ENCODE peak calls at places on chromosome 19, in seven cellular contexts. Y, G, Q, O, C, I and K are unnamed samples. For H3K36me3, the result is how much of the 10 kb centered on the place peaks cover.

GRCh38 chr19:41882568-41883462 is at the start of gene ARHGEF1:
- DNase-seq in G (no peak), C (peak), Y (peak), Q (no peak), O (peak), I (peak), K (peak)

GRCh38 chr19:47523473-47523872 is 8.6 kb upstream of the NAPA start:
- DNase-seq in Y (peak), Q (no peak), G (no peak), O (no peak), I (no peak), C (no peak), K (no peak)

GRCh38 chr19:29878973-29879654 is 62.9 kb upstream of the URI1 start:
- DNase-seq in Q (no peak), I (peak), C (peak), G (peak), Y (no peak), O (no peak), K (no peak)

GRCh38 chr19:13057744-13058143 is 44.9 kb downstream of the LYL1 start:
- DNase-seq in I (no peak), G (peak), O (no peak), Q (no peak), C (no peak), Y (no peak), K (no peak)

GRCh38 chr19:4891066-4891465 is 11.6 kb downstream of the ARRDC5 start:
- DNase-seq in Y (no peak), O (no peak), C (no peak), G (no peak), I (no peak), Q (no peak), K (no peak)

GRCh38 chr19:13089139-13089856 is 13.4 kb downstream of the LYL1 start:
- DNase-seq in Q (no peak), G (no peak), O (no peak), C (peak), I (peak), Y (no peak), K (no peak)

GRCh38 chr19:7864719-7865074 is 9.5 kb downstream of the PRR36 start:
- DNase-seq in Q (no peak), Y (no peak), I (no peak), O (no peak), G (no peak), C (no peak), K (no peak)

GRCh38 chr19:17281391-17282304 is at the start of gene ANKLE1:
- DNase-seq in G (no peak), I (peak), O (no peak), C (peak), Y (no peak), Q (no peak), K (peak)

GRCh38 chr19:13842294-13843103 is 34.4 kb upstream of the NANOS3 start:
- DNase-seq in Q (no peak), G (peak), O (peak), C (peak), Y (peak), I (peak), K (peak)

GRCh38 chr19:2609389-2610116 is 92.9 kb downstream of the GNG7 start:
- DNase-seq in O (no peak), Q (no peak), G (no peak), C (no peak), Y (no peak), I (no peak), K (no peak)

GRCh38 chr19:42255766-42256750 is 1.1 kb upstream of the ERF start:
- DNase-seq in I (peak), G (peak), O (no peak), Q (no peak), C (peak), Y (peak), K (peak)

GRCh38 chr19:44746946-44747738 is 1.4 kb upstream of the BCL3 start:
- DNase-seq in G (peak), Q (peak), O (peak), I (peak), Y (peak), C (peak), K (peak)

GRCh38 chr19:31349160-31349881 is at the start of gene TSHZ3:
- DNase-seq in I (peak), C (peak), O (peak), Y (peak), Q (no peak), G (peak), K (peak)

GRCh38 chr19:54294539-54294938 is 13.6 kb upstream of the LILRB2 start:
- DNase-seq in O (no peak), G (no peak), C (no peak), I (no peak), Y (no peak), Q (no peak), K (no peak)

GRCh38 chr19:22515435-22515834 is 93.3 kb upstream of the ZNF98 start:
- DNase-seq in O (no peak), G (no peak), Y (no peak), Q (no peak), C (no peak), I (no peak), K (no peak)

GRCh38 chr19:33212773-33213172 is 12.9 kb downstream of the SLC7A10 start:
- DNase-seq in I (no peak), C (no peak), Q (no peak), Y (no peak), G (no peak), O (no peak), K (no peak)

GRCh38 chr19:53980553-53981407 is 10.7 kb upstream of the CACNG6 start:
- DNase-seq in Q (no peak), O (no peak), I (peak), G (peak), C (peak), Y (no peak), K (peak)

GRCh38 chr19:37594982-37595382 is 306 bp downstream of the ZNF540 start:
- DNase-seq in G (peak), O (peak), Q (peak), Y (peak), C (no peak), I (no peak), K (peak)

GRCh38 chr19:47716270-47716937 is 3.2 kb downstream of the EHD2 start:
- DNase-seq in I (no peak), G (no peak), O (no peak), Q (no peak), C (no peak), Y (no peak), K (no peak)

GRCh38 chr19:36225219-36225892 is 10.4 kb downstream of the ZNF146 start:
- DNase-seq in O (no peak), I (no peak), C (no peak), G (peak), Q (no peak), Y (no peak), K (no peak)

GRCh38 chr19:32606289-32606688 is 25.3 kb downstream of the PDCD5 start:
- DNase-seq in C (no peak), Y (no peak), Q (no peak), G (no peak), I (no peak), O (no peak), K (no peak)

GRCh38 chr19:6274756-6275155 is 5.0 kb downstream of the MLLT1 start:
- DNase-seq in O (no peak), I (no peak), G (no peak), Q (no peak), C (no peak), Y (no peak), K (no peak)
- TF ChIP-seq CTCF in O (no peak), I (no peak), G (no peak), Q (no peak), C (no peak), Y (no peak), K (no peak)

GRCh38 chr19:19461306-19461670 is 54.1 kb downstream of the TSSK6 start:
- DNase-seq in G (no peak), I (no peak), Q (no peak), C (no peak), Y (no peak), O (no peak), K (peak)

GRCh38 chr19:19464339-19465098 is 50.8 kb downstream of the TSSK6 start:
- DNase-seq in Q (no peak), C (peak), Y (no peak), I (peak), O (peak), G (peak), K (no peak)

GRCh38 chr19:19465436-19466070 is 49.8 kb downstream of the TSSK6 start:
- DNase-seq in Q (no peak), O (peak), I (no peak), C (no peak), G (no peak), Y (no peak), K (no peak)

GRCh38 chr19:19461671-19462622 is 53.4 kb downstream of the TSSK6 start:
- DNase-seq in O (peak), Q (no peak), G (no peak), Y (peak), C (peak), I (peak), K (peak)

GRCh38 chr19:19463348-19464117 is 51.8 kb downstream of the TSSK6 start:
- DNase-seq in G (peak), Y (no peak), O (peak), I (no peak), C (no peak), Q (no peak), K (no peak)
- H3K4me3 ChIP-seq in G (no peak), Y (no peak), O (no peak), I (no peak), C (no peak), Q (peak), K (no peak)

GRCh38 chr19:35024095-35024494 is 6.2 kb upstream of the SCN1B start:
- DNase-seq in Y (no peak), I (no peak), Q (no peak), C (no peak), G (no peak), O (no peak), K (no peak)
- H3K36me3 ChIP-seq in Y (half or more), I (half or more), Q (under half), C (under half), G (half or more), O (under half), K (under half)

DNA sequence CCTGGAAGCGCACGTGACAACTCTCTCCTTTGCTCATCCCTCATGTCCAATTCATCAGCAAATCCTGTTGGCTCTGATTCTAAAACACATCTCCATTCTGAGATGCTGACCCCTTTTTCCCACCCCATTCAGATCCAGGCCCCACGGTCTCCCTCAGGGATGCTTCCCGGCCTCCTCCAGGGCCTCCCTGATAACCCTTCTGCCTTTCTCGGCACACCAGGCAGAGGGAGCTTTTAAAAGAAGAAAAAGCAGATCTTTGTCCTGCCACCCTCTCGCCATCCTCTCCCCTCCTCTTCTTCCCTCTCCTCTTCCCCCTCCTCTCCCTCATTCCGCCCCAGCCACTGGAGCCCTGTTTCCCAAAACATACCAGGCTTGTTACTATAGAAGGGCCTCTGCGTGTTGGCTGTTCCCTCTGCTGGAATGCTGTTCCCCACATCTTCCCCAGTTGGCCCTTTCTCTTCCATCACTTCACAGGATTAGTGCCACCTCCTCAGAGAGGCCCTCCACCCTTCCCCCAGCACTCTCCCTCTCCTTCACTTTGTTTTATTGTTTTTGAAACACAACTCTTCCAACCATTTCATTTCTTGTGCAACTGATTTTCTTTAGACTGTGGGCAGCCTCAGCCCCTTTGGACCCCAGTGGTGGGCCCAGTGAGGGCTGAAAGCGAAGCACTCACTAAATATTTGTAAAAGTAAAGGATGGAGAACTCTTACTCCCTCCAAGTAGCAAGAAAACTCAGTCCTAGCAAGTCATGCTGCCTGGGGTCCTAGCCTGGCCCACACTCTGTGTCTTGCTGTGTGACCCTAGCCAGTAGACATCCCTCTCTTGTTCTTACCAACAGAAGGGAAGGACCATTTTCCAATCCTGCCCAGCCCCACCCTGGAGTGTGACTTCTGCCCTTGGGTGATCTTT is 2.5 kb upstream of the CRLF1 start:
- DNase-seq in O (no peak), Y (no peak), G (no peak), I (no peak), Q (no peak), C (no peak), K (no peak)
- TF ChIP-seq CTCF in O (no peak), Y (no peak), G (no peak), I (no peak), Q (no peak), C (no peak), K (no peak)

GRCh38 chr19:40035996-40036395 is 20.0 kb downstream of the ZNF780B start:
- DNase-seq in Y (no peak), C (no peak), G (peak), I (no peak), Q (no peak), O (no peak), K (no peak)
- H3K4me3 ChIP-seq in Y (no peak), C (no peak), G (no peak), I (peak), Q (no peak), O (no peak), K (no peak)

DNA sequence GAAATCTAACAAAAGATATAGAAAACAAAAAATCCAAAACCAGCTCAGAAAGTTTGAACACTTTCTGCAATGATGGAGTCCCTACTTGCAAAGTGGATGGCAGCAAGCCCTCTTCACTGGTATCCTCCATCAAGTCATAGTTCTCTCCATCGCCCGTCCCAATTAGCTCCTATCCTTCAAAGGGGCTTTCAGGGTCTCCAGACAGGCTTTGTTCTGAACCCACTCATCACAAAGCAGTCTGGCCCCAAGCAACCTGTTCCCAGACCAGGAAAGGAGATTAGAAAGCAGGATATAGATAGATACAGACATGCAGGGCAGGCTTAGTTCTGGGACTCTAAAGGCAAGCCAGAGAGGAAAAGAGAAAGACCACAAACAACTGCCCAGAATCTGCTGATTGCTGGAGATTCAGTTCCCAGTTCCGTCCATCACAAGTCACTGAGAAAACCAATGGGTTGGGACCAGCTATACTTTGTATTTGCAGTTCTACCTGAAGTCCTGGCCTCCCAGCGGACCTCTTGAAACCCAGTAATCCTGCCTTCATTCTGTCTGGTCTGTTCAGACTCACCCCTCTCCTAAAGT is 47.2 kb upstream of the EPHX3 start:
- DNase-seq in Y (no peak), C (peak), Q (no peak), G (no peak), I (no peak), O (no peak), K (no peak)
- H3K36me3 ChIP-seq in Y (under half), C (under half), Q (under half), G (under half), I (under half), O (under half), K (under half)

DNA sequence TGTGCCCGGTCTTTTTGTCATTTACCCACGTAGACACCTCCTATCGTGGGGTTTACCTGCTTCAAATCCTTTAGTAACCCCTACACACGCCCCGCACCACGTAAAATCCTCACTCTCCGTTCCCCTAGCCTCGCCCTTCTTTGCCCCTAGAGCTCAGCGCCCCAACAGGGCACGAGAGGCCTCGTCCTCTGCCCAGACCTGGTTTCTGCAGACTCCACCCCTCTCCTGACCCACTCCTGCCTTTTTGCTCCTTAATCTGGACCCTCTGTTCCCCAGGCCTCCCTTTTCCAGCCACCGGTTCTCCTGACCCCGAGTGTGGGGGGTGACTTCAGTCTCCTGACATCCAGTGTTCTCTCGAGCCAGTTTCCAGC is 427 bp downstream of the ZNF528 start:
- DNase-seq in I (peak), O (no peak), C (peak), G (peak), Q (no peak), Y (peak), K (no peak)
- TF ChIP-seq CTCF in I (peak), O (no peak), C (peak), G (no peak), Q (no peak), Y (no peak), K (no peak)

GRCh38 chr19:459724-460511 is 915 bp downstream of the SHC2 start:
- DNase-seq in C (peak), I (peak), Q (no peak), Y (peak), O (peak), G (peak), K (peak)
- H3K4me3 ChIP-seq in C (peak), I (peak), Q (peak), Y (peak), O (peak), G (peak), K (peak)

DNA sequence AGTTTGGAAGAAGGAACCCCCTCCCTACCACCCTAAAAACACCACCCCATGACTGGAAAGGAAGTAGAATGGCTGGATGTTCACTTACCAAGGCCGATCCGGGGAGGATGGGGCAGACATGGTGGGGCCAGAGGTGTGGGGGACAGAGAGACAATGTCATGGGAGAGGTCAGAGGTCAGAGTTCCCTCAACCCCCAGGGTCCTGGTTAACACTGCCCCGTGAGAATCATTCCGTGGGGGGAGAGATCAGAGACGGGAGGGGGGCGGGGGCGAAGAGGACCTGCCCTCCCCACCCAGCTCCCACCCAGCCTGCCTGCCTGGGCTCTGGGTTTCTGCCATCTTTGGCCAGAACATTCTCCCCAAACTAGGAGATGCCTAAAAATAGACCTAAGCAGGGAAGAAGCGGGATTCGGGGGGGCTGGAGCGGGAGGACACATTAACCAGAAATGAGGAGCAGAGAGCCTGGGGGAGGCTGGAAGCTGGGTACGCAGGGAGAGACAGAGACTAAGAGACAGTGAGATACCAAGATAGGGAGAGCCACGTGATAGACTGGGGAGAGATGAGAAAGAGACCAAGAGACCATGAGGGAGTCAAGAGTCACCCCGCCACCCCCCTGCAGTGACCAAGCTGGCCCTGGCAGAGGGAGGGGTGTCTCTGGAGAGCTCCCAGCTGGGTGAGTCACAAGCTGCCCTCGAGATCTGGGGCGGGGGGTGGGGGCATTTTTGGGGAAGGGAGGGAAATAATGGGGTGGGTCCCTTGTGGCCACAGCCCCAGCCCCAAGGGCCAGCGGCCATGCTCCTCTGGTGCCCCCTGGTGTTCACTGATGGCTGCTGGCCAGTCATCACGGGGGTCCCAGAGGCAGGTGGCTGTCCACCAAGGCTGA is 6.1 kb upstream of the KANK2 start:
- DNase-seq in I (peak), Q (no peak), O (no peak), Y (peak), G (peak), C (peak), K (peak)
- H3K36me3 ChIP-seq in I (under half), Q (under half), O (under half), Y (under half), G (under half), C (under half), K (under half)